ENCODE peak calls at places on chromosomes 4 and X, in five cellular contexts. E is stimulated activated CD8-positive, alpha-beta memory T cell treated with anti-CD3 and anti-CD28 coated beads, Interleukin-15, amount 100 ng/mL, for 4 hours; J is H9; C is NCI-H1105 treated with DMSO at 0.1 percent for 48 hours; M is AG09309. A is an unnamed sample.
A peak's percentile ranks its signal among the peaks of the same experiment; 100 is the strongest.

GRCh38 chrX:132900631-132901030 is 57.8 kb downstream of the HS6ST2 start:
- DNase-seq in M (no peak), C (no peak), J (no peak), E (no peak), A (no peak)

GRCh38 chr4:84849051-84849640 is 117.3 kb downstream of the WDFY3 start:
- DNase-seq in J (no peak), M (no peak), E (no peak), C (no peak), A (no peak)

GRCh38 chr4:8103421-8103820 is 55.2 kb downstream of the ABLIM2 start:
- DNase-seq in J (no peak), E (no peak), M (no peak), C (no peak), A (no peak)

GRCh38 chr4:72290737-72291136 is 258.9 kb downstream of the NPFFR2 start:
- DNase-seq in C (no peak), J (no peak), E (no peak), M (no peak), A (no peak)

GRCh38 chr4:145635630-145636029 is 16.4 kb downstream of the MMAA start:
- DNase-seq in E (no peak), J (no peak), C (no peak), M (no peak), A (no peak)

GRCh38 chrX:22164770-22165388 is 107.8 kb upstream of the CBLL2 start:
- DNase-seq in J (no peak), M (no peak), E (no peak), C (no peak), A (no peak)

GRCh38 chrX:71636438-71637252 is 18.3 kb upstream of the CXCR3 start:
- DNase-seq in E (no peak), C (peak; percentile 24), M (no peak), J (no peak), A (no peak)

GRCh38 chrX:143988356-143988755 is 104.5 kb downstream of the UBE2NL start:
- DNase-seq in C (no peak), J (no peak), E (no peak), M (no peak), A (no peak)

GRCh38 chr4:184310171-184310567 is 92.5 kb upstream of the ENPP6 start:
- DNase-seq in J (peak; percentile 62), M (no peak), E (no peak), C (no peak), A (no peak)

GRCh38 chr4:16136771-16137170 is 52.9 kb upstream of the PROM1 start:
- DNase-seq in J (no peak), M (no peak), C (no peak), E (no peak), A (no peak)

GRCh38 chr4:74755486-74755885 is 38.8 kb downstream of the BTC start:
- DNase-seq in E (no peak), M (no peak), J (no peak), C (no peak), A (no peak)

GRCh38 chr4:94168321-94168720 is 39.3 kb upstream of the SMARCAD1 start:
- DNase-seq in J (no peak), C (no peak), M (no peak), E (no peak), A (no peak)

GRCh38 chr4:142728209-142728608 is 117.9 kb downstream of the INPP4B start:
- DNase-seq in E (no peak), M (no peak), C (no peak), J (no peak), A (no peak)

GRCh38 chr4:137474711-137475301 is 57.5 kb downstream of the PCDH18 start:
- DNase-seq in J (no peak), M (no peak), C (peak; percentile 68), E (no peak), A (no peak)

GRCh38 chrX:132413459-132413858 is 75.4 kb downstream of the MBNL3 start:
- DNase-seq in J (peak; percentile 71), C (no peak), M (no peak), E (no peak), A (no peak)

GRCh38 chr4:53863163-53863562 is 201.2 kb downstream of the CHIC2 start:
- DNase-seq in J (no peak), E (no peak), C (no peak), M (no peak), A (no peak)

GRCh38 chrX:13103111-13103913 is 58.9 kb upstream of the FAM9C start:
- DNase-seq in C (no peak), M (no peak), E (no peak), J (no peak), A (no peak)

GRCh38 chr4:55838356-55838755 is 15.1 kb upstream of the EXOC1 start:
- DNase-seq in M (no peak), C (no peak), E (no peak), J (no peak), A (no peak)

GRCh38 chr4:137610960-137611359 is 78.7 kb upstream of the PCDH18 start:
- DNase-seq in E (no peak), C (no peak), M (no peak), J (peak; percentile 41), A (no peak)

GRCh38 chrX:50988649-50989048 is 78.1 kb downstream of the BMP15 start:
- DNase-seq in J (no peak), C (peak; percentile 0), M (peak; percentile 2), E (no peak), A (no peak)

GRCh38 chr4:155514628-155515027 is 137.9 kb upstream of the MAP9 start:
- DNase-seq in C (no peak), J (no peak), E (no peak), M (no peak), A (no peak)

GRCh38 chr4:81211956-81212355 is 3.1 kb downstream of the PRKG2 start:
- DNase-seq in J (no peak), C (no peak), E (no peak), M (peak; percentile 17), A (no peak)

GRCh38 chr4:185138161-185138560 is 4.9 kb upstream of the SLC25A4 start:
- DNase-seq in C (no peak), E (no peak), M (no peak), J (no peak), A (no peak)

GRCh38 chr4:73761856-73762255 is 21.5 kb downstream of the CXCL8 start:
- DNase-seq in E (no peak), J (no peak), M (no peak), C (no peak), A (no peak)

GRCh38 chr4:149749769-149750168 is 65.9 kb downstream of the IQCM start:
- DNase-seq in C (no peak), M (no peak), J (no peak), E (no peak), A (no peak)

GRCh38 chrX:144840616-144841015 is 406.7 kb upstream of the SPANXN1 start:
- DNase-seq in M (no peak), J (no peak), C (no peak), E (no peak), A (no peak)

GRCh38 chr4:25861951-25862410 is 807 bp downstream of the SEL1L3 start:
- DNase-seq in E (no peak), M (no peak), C (no peak), J (peak; percentile 48), A (peak; percentile 36)

GRCh38 chr4:110475881-110476818 is at the start of gene ENPEP:
- DNase-seq in J (peak; percentile 55), M (no peak), C (no peak), E (no peak), A (no peak)

GRCh38 chr4:119300072-119300387 is 21.9 kb downstream of the FABP2 start:
- DNase-seq in C (no peak), M (no peak), E (no peak), J (no peak), A (no peak)

GRCh38 chr4:25061602-25062001 is 30.9 kb upstream of the LGI2 start:
- DNase-seq in M (no peak), E (no peak), J (no peak), C (no peak), A (no peak)

GRCh38 chrX:72308566-72309296 is 3.0 kb upstream of the CITED1 start:
- DNase-seq in C (peak; percentile 73), E (no peak), J (peak; percentile 82), M (no peak), A (no peak)

GRCh38 chr4:60757986-60758385 is 442.1 kb upstream of the ADGRL3 start:
- DNase-seq in J (no peak), E (no peak), M (no peak), C (no peak), A (no peak)

GRCh38 chr4:86496094-86497060 is 97.7 kb upstream of the PTPN13 start:
- DNase-seq in C (peak; percentile 20), E (no peak), J (no peak), M (peak; percentile 31), A (no peak)